ENCODE peak calls at places on chromosomes 3 and 15, in five cellular contexts. V is breast epithelium, I is uterus, S is stomach, U is IMR-90. F is an unnamed sample.

GRCh38 chr3:46854543-46854942 is 8.7 kb downstream of the MYL3 start:
- DNase-seq in V (no peak), I (peak), S (no peak), U (no peak), F (no peak)

GRCh38 chr15:28181386-28181785 is 82.3 kb upstream of the OCA2 start:
- DNase-seq in V (no peak), I (no peak), S (no peak), U (no peak), F (no peak)

GRCh38 chr15:95024388-95024787 is 793.0 kb downstream of the MCTP2 start:
- DNase-seq in V (no peak), I (no peak), S (no peak), U (peak), F (peak)

GRCh38 chr3:41900265-41900664 is 61.6 kb downstream of the ULK4 start:
- DNase-seq in V (no peak), I (no peak), S (no peak), U (peak), F (peak)

GRCh38 chr3:9951126-9951525 is 1.1 kb downstream of the PRRT3 start:
- DNase-seq in V (no peak), I (no peak), S (no peak), U (no peak), F (no peak)

GRCh38 chr3:55669133-55669532 is 182.0 kb upstream of the WNT5A start:
- DNase-seq in V (peak), I (no peak), S (no peak), U (no peak), F (no peak)

GRCh38 chr3:169618894-169619792 is 44.4 kb downstream of the MECOM start:
- DNase-seq in V (no peak), I (no peak), S (no peak), U (no peak), F (no peak)

GRCh38 chr3:3015472-3016089 is 94.6 kb downstream of the IL5RA start:
- DNase-seq in V (no peak), I (no peak), S (no peak), U (peak), F (no peak)

GRCh38 chr15:92751528-92751927 is 96.0 kb upstream of the FAM174B start:
- DNase-seq in V (no peak), I (no peak), S (no peak), U (no peak), F (no peak)

GRCh38 chr3:141769171-141769894 is 6.1 kb downstream of the GRK7 start:
- DNase-seq in V (no peak), I (no peak), S (no peak), U (peak), F (peak)

GRCh38 chr15:64090527-64090926 is 3.1 kb downstream of the CIAO2A start:
- DNase-seq in V (no peak), I (no peak), S (no peak), U (no peak), F (no peak)

GRCh38 chr3:150216041-150216811 is 191.9 kb upstream of the TSC22D2 start:
- DNase-seq in V (no peak), I (no peak), S (no peak), U (peak), F (peak)

GRCh38 chr3:22439626-22440025 is 688.6 kb upstream of the ZNF385D start:
- DNase-seq in V (no peak), I (no peak), S (no peak), U (no peak), F (no peak)

GRCh38 chr3:71397046-71397445 is 186.5 kb downstream of the FOXP1 start:
- DNase-seq in V (no peak), I (no peak), S (no peak), U (peak), F (peak)

GRCh38 chr15:52532427-52532826 is 3.7 kb upstream of the MYO5A start:
- DNase-seq in V (no peak), I (no peak), S (no peak), U (no peak), F (no peak)

GRCh38 chr3:61631108-61631769 is 69.9 kb downstream of the PTPRG start:
- DNase-seq in V (no peak), I (no peak), S (no peak), U (no peak), F (no peak)

GRCh38 chr15:38894260-38894948 is 329.8 kb upstream of the RASGRP1 start:
- DNase-seq in V (no peak), I (no peak), S (no peak), U (peak), F (peak)

GRCh38 chr15:63013052-63013808 is 29.3 kb upstream of the TPM1 start:
- DNase-seq in V (no peak), I (no peak), S (no peak), U (peak), F (peak)

GRCh38 chr3:95994338-95994737 is 820.1 kb upstream of the EPHA6 start:
- DNase-seq in V (no peak), I (no peak), S (no peak), U (no peak), F (no peak)

GRCh38 chr3:18870642-18871041 is 277.7 kb upstream of the KCNH8 start:
- DNase-seq in V (no peak), I (no peak), S (no peak), U (no peak), F (no peak)

GRCh38 chr3:159191454-159191853 is 389.6 kb downstream of the MFSD1 start:
- DNase-seq in V (no peak), I (no peak), S (no peak), U (no peak), F (peak)

GRCh38 chr15:69298697-69299441 is at the start of gene PAQR5:
- DNase-seq in V (no peak), I (no peak), S (peak), U (no peak), F (no peak)

GRCh38 chr15:85865070-85865684 is 70.5 kb upstream of the KLHL25 start:
- DNase-seq in V (no peak), I (peak), S (no peak), U (peak), F (peak)

GRCh38 chr3:155631323-155632019 is 113.4 kb downstream of the PLCH1 start:
- DNase-seq in V (no peak), I (no peak), S (no peak), U (no peak), F (no peak)

GRCh38 chr3:131114201-131114600 is 87.5 kb downstream of the NEK11 start:
- DNase-seq in V (no peak), I (no peak), S (no peak), U (no peak), F (no peak)
- TF ChIP-seq POLR2A in V (no peak), I (no peak), S (no peak), U (no peak), F (no peak)

GRCh38 chr3:87227104-87227834 is at the start of gene CHMP2B:
- DNase-seq in V (peak), I (peak), S (peak), U (peak), F (peak)
- TF ChIP-seq POLR2A in V (peak), I (peak), S (peak), U (peak), F (peak)

DNA sequence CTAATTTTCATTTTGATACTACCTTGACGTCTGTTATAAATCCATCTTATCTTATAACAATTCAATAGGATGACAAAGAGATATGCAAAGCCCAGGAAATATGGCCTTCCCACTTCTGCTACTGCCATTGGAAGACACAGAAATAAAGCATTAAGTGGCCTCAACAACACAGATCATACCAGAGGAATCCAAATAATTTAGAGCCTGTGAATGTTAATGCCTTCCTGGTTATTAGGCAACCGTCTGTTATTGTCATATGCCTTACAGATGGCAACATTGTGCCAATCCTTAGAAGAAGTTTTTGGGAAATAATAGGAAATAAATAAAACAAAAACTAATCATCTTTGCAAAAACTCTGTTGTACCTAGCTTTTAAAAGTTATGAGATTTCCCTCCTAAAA is 704.6 kb upstream of the CFAP20DC start:
- DNase-seq in V (no peak), I (no peak), S (no peak), U (no peak), F (no peak)
- TF ChIP-seq POLR2A in V (no peak), I (no peak), S (no peak), U (no peak), F (no peak)

GRCh38 chr3:182969853-182970252 is 10.5 kb downstream of the DCUN1D1 start:
- DNase-seq in V (no peak), I (no peak), S (no peak), U (no peak), F (no peak)

GRCh38 chr3:182972387-182972786 is 8.0 kb downstream of the DCUN1D1 start:
- DNase-seq in V (no peak), I (no peak), S (no peak), U (no peak), F (no peak)

GRCh38 chr3:182969277-182969676 is 11.1 kb downstream of the DCUN1D1 start:
- DNase-seq in V (no peak), I (no peak), S (no peak), U (peak), F (no peak)

GRCh38 chr3:182971637-182972036 is 8.7 kb downstream of the DCUN1D1 start:
- DNase-seq in V (no peak), I (no peak), S (no peak), U (peak), F (peak)

GRCh38 chr3:182970811-182971418 is 9.4 kb downstream of the DCUN1D1 start:
- DNase-seq in V (no peak), I (no peak), S (no peak), U (no peak), F (no peak)
- TF ChIP-seq POLR2A in V (no peak), I (no peak), S (no peak), U (no peak), F (no peak)

DNA sequence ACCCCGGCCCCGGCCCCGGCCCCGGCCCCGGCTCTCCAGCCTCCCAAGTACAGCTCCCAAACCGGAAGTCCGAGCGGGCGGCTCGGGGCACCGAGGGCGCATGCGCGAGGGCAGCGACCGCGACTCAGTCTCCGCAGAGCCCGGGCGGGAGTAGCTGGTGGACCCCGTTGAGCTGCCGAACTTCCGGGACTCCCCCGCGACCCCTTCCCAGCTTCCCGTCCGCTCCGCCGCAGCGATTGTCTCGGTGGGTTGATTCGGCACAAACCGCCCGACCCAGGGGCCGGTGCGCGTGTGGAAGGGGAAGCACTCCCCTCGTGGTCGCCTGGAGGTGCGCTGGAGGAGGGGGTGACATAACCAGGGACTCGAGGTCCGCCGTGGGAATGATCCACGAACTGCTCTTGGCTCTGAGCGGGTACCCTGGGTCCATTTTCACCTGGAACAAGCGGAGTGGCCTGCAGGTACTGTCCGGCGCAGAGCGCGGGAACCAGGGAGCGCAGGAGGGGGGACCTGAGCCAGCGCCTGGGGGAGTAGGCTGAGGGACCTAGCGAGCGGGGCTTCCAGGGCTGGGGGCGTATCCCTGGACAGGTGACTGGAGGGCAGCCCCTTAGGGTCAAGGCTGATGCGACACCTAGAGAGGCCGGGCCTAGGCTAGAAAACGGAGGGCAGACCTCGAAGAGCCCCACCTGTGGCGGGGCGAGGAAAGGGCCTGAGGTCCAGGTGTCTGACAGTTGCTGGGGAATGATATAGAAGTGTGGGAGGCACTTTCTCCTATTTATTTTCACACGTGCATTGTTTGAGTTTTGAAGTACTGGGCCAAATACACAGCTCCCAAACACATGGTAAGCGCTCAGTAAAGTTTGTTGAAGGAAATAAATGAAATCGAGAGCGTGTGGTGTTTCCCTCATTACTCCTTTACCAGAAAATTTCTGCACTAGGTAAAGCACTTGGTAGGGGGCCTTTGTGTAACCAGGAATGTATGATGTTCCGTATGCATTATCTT is at the start of the genes TUBGCP4 and ZSCAN29:
- DNase-seq in V (peak), I (peak), S (peak), U (peak), F (peak)
- TF ChIP-seq POLR2A in V (no peak), I (no peak), S (no peak), U (no peak), F (peak)

GRCh38 chr3:63936929-63937328 is 24.7 kb upstream of the SCAANT1 start:
- DNase-seq in V (no peak), I (no peak), S (no peak), U (no peak), F (no peak)
- TF ChIP-seq POLR2A in V (no peak), I (no peak), S (no peak), U (no peak), F (no peak)

GRCh38 chr15:101808201-101808600 is 3.8 kb upstream of the OR4F15 start:
- DNase-seq in V (no peak), I (no peak), S (no peak), U (peak), F (no peak)
- TF ChIP-seq POLR2A in V (no peak), I (no peak), S (no peak), U (no peak), F (no peak)

GRCh38 chr3:45841701-45842491 is at the start of gene LZTFL1:
- DNase-seq in V (peak), I (peak), S (peak), U (peak), F (peak)
- TF ChIP-seq POLR2A in V (no peak), I (no peak), S (no peak), U (peak), F (peak)